ENCODE peak calls at places on chromosomes 3 and 15, in four cellular contexts. O is foreskin fibroblast, P is cardiac muscle cell, H is aorta. Z is an unnamed sample.
A peak's percentile ranks its signal among the peaks of the same experiment; 100 is the strongest.

GRCh38 chr15:86973284-86973844 is 893.7 kb downstream of the AGBL1 start:
- DNase-seq in O (no peak), P (no peak), H (no peak), Z (no peak)

GRCh38 chr3:143443851-143444331 is 324.3 kb downstream of the CHST2 start:
- DNase-seq in O (peak; percentile 99), P (no peak), H (peak; percentile 64), Z (peak; percentile 91)

GRCh38 chr3:60036803-60037202 is 987.0 kb upstream of the CFAP20DC start:
- DNase-seq in O (no peak), P (no peak), H (no peak), Z (no peak)

GRCh38 chr15:73709671-73710070 is 25.5 kb downstream of the CD276 start:
- DNase-seq in O (no peak), P (no peak), H (no peak), Z (no peak)

GRCh38 chr3:50580683-50581458 is 11.5 kb downstream of the HEMK1 start:
- DNase-seq in O (no peak), P (no peak), H (no peak), Z (no peak)

GRCh38 chr3:100910986-100911385 is 82.2 kb downstream of the ABI3BP start:
- DNase-seq in O (no peak), P (no peak), H (no peak), Z (no peak)

GRCh38 chr3:126170073-126170916 is 10.1 kb downstream of the ALDH1L1 start:
- DNase-seq in O (no peak), P (no peak), H (no peak), Z (no peak)

GRCh38 chr3:71582612-71583568 is 638 bp downstream of the FOXP1 start:
- DNase-seq in O (no peak), P (peak; percentile 88), H (peak; percentile 89), Z (peak; percentile 49)

GRCh38 chr15:54960266-54960665 is 236.5 kb downstream of the RSL24D1 start:
- DNase-seq in O (no peak), P (no peak), H (no peak), Z (no peak)

GRCh38 chr3:141373232-141373631 is 4.9 kb downstream of the ZBTB38 start:
- DNase-seq in O (no peak), P (no peak), H (no peak), Z (peak; percentile 30)

GRCh38 chr3:14467723-14468620 is 65.6 kb downstream of the SLC6A6 start:
- DNase-seq in O (no peak), P (peak; percentile 59), H (no peak), Z (peak; percentile 31)

Z was measured in myocyte.